ENCODE peak calls at places on chromosomes 4 and X, in six cellular contexts. W, S, X, G, K and T are unnamed samples.

GRCh38 chr4:7980036-7980435 is 40.4 kb upstream of the AFAP1 start:
- DNase-seq in W (no peak), S (no peak), X (no peak), G (no peak), K (no peak), T (no peak)

GRCh38 chrX:69085151-69085550 is 80.1 kb downstream of the PJA1 start:
- DNase-seq in W (no peak), S (no peak), X (no peak), G (no peak), K (no peak), T (no peak)

GRCh38 chrX:115679460-115679859 is 118.5 kb downstream of the PLS3 start:
- DNase-seq in W (no peak), S (no peak), X (no peak), G (no peak), K (peak), T (no peak)

GRCh38 chrX:17792842-17793241 is 55.5 kb downstream of the SCML1 start:
- DNase-seq in W (peak), S (no peak), X (no peak), G (no peak), K (no peak), T (no peak)

GRCh38 chr4:99615210-99615834 is 40.7 kb downstream of the MTTP start:
- DNase-seq in W (no peak), S (no peak), X (no peak), G (no peak), K (no peak), T (no peak)

GRCh38 chrX:108307408-108308085 is 130.7 kb downstream of the COL4A6 start:
- DNase-seq in W (no peak), S (no peak), X (no peak), G (no peak), K (no peak), T (no peak)

GRCh38 chrX:23752740-23753435 is 9.8 kb upstream of the ACOT9 start:
- DNase-seq in W (no peak), S (no peak), X (no peak), G (no peak), K (no peak), T (no peak)

GRCh38 chr4:85910985-85911384 is 436.0 kb downstream of the ARHGAP24 start:
- DNase-seq in W (no peak), S (no peak), X (no peak), G (no peak), K (no peak), T (no peak)

GRCh38 chr4:151325320-151326246 is at the start of gene SH3D19:
- DNase-seq in W (no peak), S (no peak), X (no peak), G (no peak), K (peak), T (peak)